ENCODE peak calls at places on chromosome 19, in seven cellular contexts. One of them, this sample, is unnamed.

GRCh38 chr19:1410136-1410786 is 2.9 kb downstream of the DAZAP1 start:
- DNase-seq in A673: no peak
- DNase-seq in OCI-LY7: no peak
- DNase-seq in mesenchymal stem cell: peak; percentile 30
- DNase-seq in cardiac muscle cell: peak; percentile 44
- DNase-seq in CD8-positive, alpha-beta memory T cell: no peak
- DNase-seq in sigmoid colon: no peak
- DNase-seq in this sample: no peak

GRCh38 chr19:45376045-45376724 is 5.8 kb upstream of the ERCC2 start:
- DNase-seq in A673: peak; percentile 82
- DNase-seq in OCI-LY7: no peak
- DNase-seq in mesenchymal stem cell: peak; percentile 64
- DNase-seq in cardiac muscle cell: peak; percentile 99
- DNase-seq in CD8-positive, alpha-beta memory T cell: no peak
- DNase-seq in sigmoid colon: peak; percentile 82
- DNase-seq in this sample: peak; percentile 87

GRCh38 chr19:49861541-49862410 is 5.6 kb downstream of the PNKP start:
- DNase-seq in A673: no peak
- DNase-seq in OCI-LY7: no peak
- DNase-seq in mesenchymal stem cell: no peak
- DNase-seq in cardiac muscle cell: no peak
- DNase-seq in CD8-positive, alpha-beta memory T cell: no peak
- DNase-seq in sigmoid colon: peak; percentile 67
- DNase-seq in this sample: peak; percentile 58

GRCh38 chr19:10797541-10798256 is 38.3 kb downstream of the TMED1 start:
- DNase-seq in A673: no peak
- DNase-seq in OCI-LY7: no peak
- DNase-seq in mesenchymal stem cell: no peak
- DNase-seq in cardiac muscle cell: no peak
- DNase-seq in CD8-positive, alpha-beta memory T cell: peak; percentile 71
- DNase-seq in sigmoid colon: no peak
- DNase-seq in this sample: no peak

GRCh38 chr19:55216461-55217198 is 7.3 kb upstream of the PTPRH start:
- DNase-seq in A673: peak; percentile 98
- DNase-seq in OCI-LY7: peak; percentile 69
- DNase-seq in mesenchymal stem cell: peak; percentile 100
- DNase-seq in cardiac muscle cell: peak; percentile 99
- DNase-seq in CD8-positive, alpha-beta memory T cell: peak; percentile 12
- DNase-seq in sigmoid colon: peak; percentile 78
- DNase-seq in this sample: peak; percentile 83

GRCh38 chr19:3094638-3095374 is 644 bp downstream of the GNA11 start:
- DNase-seq in A673: peak; percentile 42
- DNase-seq in OCI-LY7: peak; percentile 72
- DNase-seq in mesenchymal stem cell: peak; percentile 29
- DNase-seq in cardiac muscle cell: peak; percentile 36
- DNase-seq in CD8-positive, alpha-beta memory T cell: peak; percentile 29
- DNase-seq in sigmoid colon: no peak
- DNase-seq in this sample: no peak

GRCh38 chr19:33815410-33816340 is 19.0 kb downstream of the KCTD15 start:
- DNase-seq in A673: peak; percentile 17
- DNase-seq in OCI-LY7: no peak
- DNase-seq in mesenchymal stem cell: peak; percentile 41
- DNase-seq in cardiac muscle cell: peak; percentile 59
- DNase-seq in CD8-positive, alpha-beta memory T cell: no peak
- DNase-seq in sigmoid colon: peak; percentile 46
- DNase-seq in this sample: no peak

GRCh38 chr19:17159466-17160393 is 55.4 kb upstream of the USE1 start:
- DNase-seq in A673: no peak
- DNase-seq in OCI-LY7: no peak
- DNase-seq in mesenchymal stem cell: no peak
- DNase-seq in cardiac muscle cell: no peak
- DNase-seq in CD8-positive, alpha-beta memory T cell: no peak
- DNase-seq in sigmoid colon: no peak
- DNase-seq in this sample: no peak

GRCh38 chr19:6423499-6424189 is 967 bp downstream of the KHSRP start:
- DNase-seq in A673: peak; percentile 61
- DNase-seq in OCI-LY7: peak; percentile 41
- DNase-seq in mesenchymal stem cell: peak; percentile 83
- DNase-seq in cardiac muscle cell: peak; percentile 57
- DNase-seq in CD8-positive, alpha-beta memory T cell: peak; percentile 16
- DNase-seq in sigmoid colon: peak; percentile 67
- DNase-seq in this sample: peak; percentile 65

GRCh38 chr19:30328096-30328495 is 44.1 kb upstream of the ZNF536 start:
- DNase-seq in A673: no peak
- DNase-seq in OCI-LY7: no peak
- DNase-seq in mesenchymal stem cell: no peak
- DNase-seq in cardiac muscle cell: no peak
- DNase-seq in CD8-positive, alpha-beta memory T cell: no peak
- DNase-seq in sigmoid colon: no peak
- DNase-seq in this sample: no peak

GRCh38 chr19:10552596-10553053 is 8.9 kb downstream of the ATG4D start:
- DNase-seq in A673: peak; percentile 60
- DNase-seq in OCI-LY7: peak; percentile 65
- DNase-seq in mesenchymal stem cell: peak; percentile 30
- DNase-seq in cardiac muscle cell: peak; percentile 26
- DNase-seq in CD8-positive, alpha-beta memory T cell: no peak
- DNase-seq in sigmoid colon: no peak
- DNase-seq in this sample: peak; percentile 68

GRCh38 chr19:37931941-37932655 is 25.1 kb downstream of the SIPA1L3 start:
- DNase-seq in A673: no peak
- DNase-seq in OCI-LY7: peak; percentile 60
- DNase-seq in mesenchymal stem cell: peak; percentile 86
- DNase-seq in cardiac muscle cell: peak; percentile 63
- DNase-seq in CD8-positive, alpha-beta memory T cell: no peak
- DNase-seq in sigmoid colon: peak; percentile 65
- DNase-seq in this sample: peak; percentile 46

GRCh38 chr19:33700408-33700757 is 78.6 kb downstream of the CHST8 start:
- DNase-seq in A673: no peak
- DNase-seq in OCI-LY7: no peak
- DNase-seq in mesenchymal stem cell: no peak
- DNase-seq in cardiac muscle cell: no peak
- DNase-seq in CD8-positive, alpha-beta memory T cell: no peak
- DNase-seq in sigmoid colon: no peak
- DNase-seq in this sample: no peak

GRCh38 chr19:49857061-49857833 is 6.3 kb downstream of the PTOV1 start:
- DNase-seq in A673: no peak
- DNase-seq in OCI-LY7: no peak
- DNase-seq in mesenchymal stem cell: no peak
- DNase-seq in cardiac muscle cell: no peak
- DNase-seq in CD8-positive, alpha-beta memory T cell: no peak
- DNase-seq in sigmoid colon: no peak
- DNase-seq in this sample: no peak

GRCh38 chr19:29843180-29844051 is 31.6 kb downstream of the CCNE1 start:
- DNase-seq in A673: no peak
- DNase-seq in OCI-LY7: no peak
- DNase-seq in mesenchymal stem cell: peak; percentile 62
- DNase-seq in cardiac muscle cell: peak; percentile 63
- DNase-seq in CD8-positive, alpha-beta memory T cell: peak; percentile 13
- DNase-seq in sigmoid colon: peak; percentile 67
- DNase-seq in this sample: peak; percentile 48

GRCh38 chr19:39841041-39841440 is 5.1 kb downstream of the FBL start:
- DNase-seq in A673: no peak
- DNase-seq in OCI-LY7: no peak
- DNase-seq in mesenchymal stem cell: no peak
- DNase-seq in cardiac muscle cell: no peak
- DNase-seq in CD8-positive, alpha-beta memory T cell: no peak
- DNase-seq in sigmoid colon: no peak
- DNase-seq in this sample: no peak
- H3K36me3 ChIP-seq in A673: peaks cover 45% of the 10 kb centered on the region
- H3K36me3 ChIP-seq in OCI-LY7: peaks cover 71% of the 10 kb centered on the region
- H3K36me3 ChIP-seq in mesenchymal stem cell: peaks cover 41% of the 10 kb centered on the region
- H3K36me3 ChIP-seq in cardiac muscle cell: peaks cover 24% of the 10 kb centered on the region
- H3K36me3 ChIP-seq in CD8-positive, alpha-beta memory T cell: peaks cover 37% of the 10 kb centered on the region
- H3K36me3 ChIP-seq in sigmoid colon: peaks cover 22% of the 10 kb centered on the region
- H3K36me3 ChIP-seq in this sample: no peaks in the 10 kb centered on the region

DNA sequence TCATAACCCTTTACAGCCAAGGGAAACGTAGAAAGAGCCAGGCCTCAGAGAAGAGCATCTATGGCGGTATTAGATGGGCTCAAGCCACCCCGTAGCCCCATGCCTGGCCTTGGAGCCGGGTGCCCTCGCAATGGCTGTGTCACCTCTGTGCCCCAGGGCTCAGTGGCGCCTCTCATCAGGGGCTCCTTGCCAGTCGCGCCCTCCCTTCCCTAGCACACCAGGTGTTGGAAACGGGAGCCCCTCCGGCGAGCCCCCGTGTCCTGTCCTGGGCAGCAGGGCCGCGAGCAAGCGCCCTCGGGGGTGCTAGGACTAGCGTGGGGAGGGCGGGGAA is 453 bp downstream of the ZNF256 start:
- DNase-seq in A673: no peak
- DNase-seq in OCI-LY7: no peak
- DNase-seq in mesenchymal stem cell: peak; percentile 7
- DNase-seq in cardiac muscle cell: no peak
- DNase-seq in CD8-positive, alpha-beta memory T cell: no peak
- DNase-seq in sigmoid colon: no peak
- DNase-seq in this sample: no peak
- H3K4me3 ChIP-seq in A673: peak overlapping the region; percentile 72
- H3K4me3 ChIP-seq in OCI-LY7: peak overlapping the region; percentile 99
- H3K4me3 ChIP-seq in mesenchymal stem cell: peak overlapping the region; percentile 95
- H3K4me3 ChIP-seq in cardiac muscle cell: peak overlapping the region; percentile 90
- H3K4me3 ChIP-seq in CD8-positive, alpha-beta memory T cell: peak overlapping the region; percentile 75
- H3K4me3 ChIP-seq in sigmoid colon: peak overlapping the region; percentile 96
- H3K4me3 ChIP-seq in this sample: peak overlapping the region; percentile 95

DNA sequence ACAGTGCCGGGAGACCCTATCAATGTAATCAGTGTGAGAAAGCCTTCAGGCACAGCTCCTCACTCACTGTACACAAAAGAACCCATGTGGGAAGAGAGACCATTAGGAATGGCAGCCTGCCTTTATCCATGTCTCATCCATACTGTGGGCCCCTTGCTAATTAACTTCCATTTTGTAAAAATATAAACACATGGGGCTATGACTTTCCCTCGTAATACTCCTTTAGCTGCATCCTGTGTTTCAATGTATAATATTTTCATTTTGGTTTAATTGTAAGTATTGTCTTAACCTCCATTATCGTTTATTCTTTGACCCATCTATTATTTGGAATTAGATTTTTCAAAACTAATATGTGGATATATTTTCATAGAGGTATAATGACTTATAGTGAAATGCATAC is 29.3 kb downstream of the ZNF333 start:
- DNase-seq in A673: no peak
- DNase-seq in OCI-LY7: no peak
- DNase-seq in mesenchymal stem cell: no peak
- DNase-seq in cardiac muscle cell: no peak
- DNase-seq in CD8-positive, alpha-beta memory T cell: no peak
- DNase-seq in sigmoid colon: no peak
- DNase-seq in this sample: no peak
- H3K36me3 ChIP-seq in A673: peaks cover 41% of the 10 kb centered on the region
- H3K36me3 ChIP-seq in OCI-LY7: peaks cover 46% of the 10 kb centered on the region
- H3K36me3 ChIP-seq in mesenchymal stem cell: peaks cover 96% of the 10 kb centered on the region
- H3K36me3 ChIP-seq in cardiac muscle cell: peaks cover 38% of the 10 kb centered on the region
- H3K36me3 ChIP-seq in CD8-positive, alpha-beta memory T cell: peaks cover 45% of the 10 kb centered on the region
- H3K36me3 ChIP-seq in sigmoid colon: peaks cover 88% of the 10 kb centered on the region
- H3K36me3 ChIP-seq in this sample: peaks cover 4% of the 10 kb centered on the region

DNA sequence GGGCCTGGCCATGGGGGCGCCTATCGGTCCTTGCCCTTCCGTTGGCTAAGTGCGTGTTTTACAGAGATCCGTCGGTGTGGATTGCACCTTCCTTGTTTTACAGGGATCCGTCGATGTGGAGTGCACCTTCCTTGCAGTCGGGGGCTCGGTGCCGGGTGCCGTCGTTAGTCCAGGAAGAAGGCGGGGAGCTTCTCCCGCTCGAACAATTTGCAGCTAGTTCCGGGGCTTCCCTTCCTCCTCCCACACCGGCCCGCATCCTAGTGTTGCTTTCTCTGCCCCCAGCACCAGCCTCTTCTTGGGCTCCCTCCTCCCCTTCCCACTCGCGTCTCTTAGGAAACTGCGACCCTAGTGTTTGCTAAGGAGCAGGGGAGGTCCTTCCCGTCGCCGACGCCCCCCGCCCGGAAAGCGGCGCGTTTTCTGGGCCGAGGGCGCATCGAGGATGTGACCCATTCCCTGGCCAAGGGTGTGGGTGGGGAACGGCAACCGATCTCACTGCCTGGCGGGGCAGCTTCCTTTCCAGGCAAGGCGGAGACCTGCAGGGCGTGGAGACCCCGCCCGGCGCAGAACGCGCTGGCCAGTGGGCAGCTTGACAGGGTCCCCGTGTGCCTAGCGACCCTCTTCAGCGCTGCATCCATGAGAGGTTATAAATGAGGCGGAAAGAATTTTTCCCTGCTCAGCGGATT is 75.7 kb upstream of the ZNF91 start:
- DNase-seq in A673: no peak
- DNase-seq in OCI-LY7: no peak
- DNase-seq in mesenchymal stem cell: no peak
- DNase-seq in cardiac muscle cell: no peak
- DNase-seq in CD8-positive, alpha-beta memory T cell: no peak
- DNase-seq in sigmoid colon: no peak
- DNase-seq in this sample: no peak
- H3K4me3 ChIP-seq in A673: no peak overlapping the region
- H3K4me3 ChIP-seq in OCI-LY7: no peak overlapping the region
- H3K4me3 ChIP-seq in mesenchymal stem cell: no peak overlapping the region
- H3K4me3 ChIP-seq in cardiac muscle cell: no peak overlapping the region
- H3K4me3 ChIP-seq in CD8-positive, alpha-beta memory T cell: no peak overlapping the region
- H3K4me3 ChIP-seq in sigmoid colon: no peak overlapping the region
- H3K4me3 ChIP-seq in this sample: no peak overlapping the region

GRCh38 chr19:14482112-14482941 is 7.2 kb upstream of the PTGER1 start:
- DNase-seq in A673: no peak
- DNase-seq in OCI-LY7: no peak
- DNase-seq in mesenchymal stem cell: no peak
- DNase-seq in cardiac muscle cell: no peak
- DNase-seq in CD8-positive, alpha-beta memory T cell: no peak
- DNase-seq in sigmoid colon: no peak
- DNase-seq in this sample: no peak
- H3K36me3 ChIP-seq in A673: peaks cover 12% of the 10 kb centered on the region
- H3K36me3 ChIP-seq in OCI-LY7: no peaks in the 10 kb centered on the region
- H3K36me3 ChIP-seq in mesenchymal stem cell: peaks cover 54% of the 10 kb centered on the region
- H3K36me3 ChIP-seq in cardiac muscle cell: no peaks in the 10 kb centered on the region
- H3K36me3 ChIP-seq in CD8-positive, alpha-beta memory T cell: no peaks in the 10 kb centered on the region
- H3K36me3 ChIP-seq in sigmoid colon: peaks cover 18% of the 10 kb centered on the region
- H3K36me3 ChIP-seq in this sample: no peaks in the 10 kb centered on the region

GRCh38 chr19:40663712-40664692 is 26.4 kb downstream of the NUMBL start:
- DNase-seq in A673: no peak
- DNase-seq in OCI-LY7: no peak
- DNase-seq in mesenchymal stem cell: peak; percentile 63
- DNase-seq in cardiac muscle cell: no peak
- DNase-seq in CD8-positive, alpha-beta memory T cell: no peak
- DNase-seq in sigmoid colon: peak; percentile 74
- DNase-seq in this sample: no peak
- H3K4me3 ChIP-seq in A673: peak overlapping the region; percentile 71
- H3K4me3 ChIP-seq in OCI-LY7: peak overlapping the region; percentile 76
- H3K4me3 ChIP-seq in mesenchymal stem cell: peak overlapping the region; percentile 79
- H3K4me3 ChIP-seq in cardiac muscle cell: peak overlapping the region; percentile 41
- H3K4me3 ChIP-seq in CD8-positive, alpha-beta memory T cell: peak overlapping the region; percentile 71
- H3K4me3 ChIP-seq in sigmoid colon: peak overlapping the region; percentile 61
- H3K4me3 ChIP-seq in this sample: peak overlapping the region; percentile 79

GRCh38 chr19:9381367-9381785 is 18.6 kb downstream of the ZNF177 start:
- DNase-seq in A673: no peak
- DNase-seq in OCI-LY7: no peak
- DNase-seq in mesenchymal stem cell: no peak
- DNase-seq in cardiac muscle cell: no peak
- DNase-seq in CD8-positive, alpha-beta memory T cell: no peak
- DNase-seq in sigmoid colon: no peak
- DNase-seq in this sample: no peak
- H3K36me3 ChIP-seq in A673: peaks cover 42% of the 10 kb centered on the region
- H3K36me3 ChIP-seq in OCI-LY7: no peaks in the 10 kb centered on the region
- H3K36me3 ChIP-seq in mesenchymal stem cell: peaks cover 96% of the 10 kb centered on the region
- H3K36me3 ChIP-seq in cardiac muscle cell: peaks cover 14% of the 10 kb centered on the region
- H3K36me3 ChIP-seq in CD8-positive, alpha-beta memory T cell: no peaks in the 10 kb centered on the region
- H3K36me3 ChIP-seq in sigmoid colon: peaks cover 97% of the 10 kb centered on the region
- H3K36me3 ChIP-seq in this sample: peaks cover 12% of the 10 kb centered on the region